ENCODE peak calls at places on chromosomes 6 and 20, in five cellular contexts. One of them, this sample, is unnamed.

GRCh38 chr6:154624038-154624599 is 109.1 kb upstream of the SCAF8 start:
- DNase-seq in IMR-90: no peak
- DNase-seq in colonic mucosa: no peak
- DNase-seq in ovary: no peak
- DNase-seq in PC-9: no peak
- DNase-seq in this sample: no peak

GRCh38 chr6:14518515-14519217 is 401.1 kb downstream of the CD83 start:
- DNase-seq in PC-9: no peak
- DNase-seq in IMR-90: peak
- DNase-seq in colonic mucosa: no peak
- DNase-seq in ovary: no peak
- DNase-seq in this sample: no peak

GRCh38 chr6:170157567-170158218 is 133.2 kb downstream of the DLL1 start:
- DNase-seq in colonic mucosa: no peak
- DNase-seq in ovary: no peak
- DNase-seq in PC-9: no peak
- DNase-seq in IMR-90: no peak
- DNase-seq in this sample: no peak

GRCh38 chr6:32177788-32178546 is at the start of gene RNF5:
- DNase-seq in IMR-90: peak
- DNase-seq in PC-9: peak
- DNase-seq in colonic mucosa: peak
- DNase-seq in ovary: peak
- DNase-seq in this sample: peak

GRCh38 chr6:1388081-1388926 is 1.1 kb upstream of the FOXF2 start:
- DNase-seq in PC-9: no peak
- DNase-seq in IMR-90: peak
- DNase-seq in ovary: no peak
- DNase-seq in colonic mucosa: no peak
- DNase-seq in this sample: no peak

GRCh38 chr6:133447924-133448323 is 206.8 kb downstream of the EYA4 start:
- DNase-seq in IMR-90: peak
- DNase-seq in colonic mucosa: no peak
- DNase-seq in ovary: no peak
- DNase-seq in PC-9: no peak
- DNase-seq in this sample: no peak

GRCh38 chr6:150443621-150444020 is 74.8 kb downstream of the IYD start:
- DNase-seq in ovary: no peak
- DNase-seq in colonic mucosa: no peak
- DNase-seq in PC-9: no peak
- DNase-seq in IMR-90: no peak
- DNase-seq in this sample: no peak

GRCh38 chr20:44717986-44718385 is 2.8 kb downstream of the CCN5 start:
- DNase-seq in IMR-90: no peak
- DNase-seq in colonic mucosa: no peak
- DNase-seq in PC-9: no peak
- DNase-seq in ovary: no peak
- DNase-seq in this sample: no peak

GRCh38 chr6:113458368-113459010 is 398.7 kb upstream of the MARCKS start:
- DNase-seq in ovary: no peak
- DNase-seq in colonic mucosa: no peak
- DNase-seq in PC-9: no peak
- DNase-seq in IMR-90: peak
- DNase-seq in this sample: no peak

GRCh38 chr6:52537001-52537753 is 39.7 kb downstream of the TRAM2 start:
- DNase-seq in PC-9: no peak
- DNase-seq in ovary: no peak
- DNase-seq in colonic mucosa: no peak
- DNase-seq in IMR-90: peak
- DNase-seq in this sample: peak

GRCh38 chr6:6593876-6594275 is 5.4 kb downstream of the LY86 start:
- DNase-seq in colonic mucosa: no peak
- DNase-seq in IMR-90: no peak
- DNase-seq in ovary: no peak
- DNase-seq in PC-9: no peak
- DNase-seq in this sample: no peak

GRCh38 chr20:38665094-38665493 is 59.2 kb upstream of the SLC32A1 start:
- DNase-seq in IMR-90: no peak
- DNase-seq in PC-9: no peak
- DNase-seq in ovary: no peak
- DNase-seq in colonic mucosa: no peak
- DNase-seq in this sample: no peak

GRCh38 chr20:50244352-50245149 is 53.9 kb downstream of the CEBPB start:
- DNase-seq in PC-9: peak
- DNase-seq in ovary: no peak
- DNase-seq in colonic mucosa: no peak
- DNase-seq in IMR-90: no peak
- DNase-seq in this sample: no peak

GRCh38 chr6:110435052-110435602 is 19.8 kb upstream of the DDO start:
- DNase-seq in ovary: no peak
- DNase-seq in IMR-90: no peak
- DNase-seq in PC-9: no peak
- DNase-seq in colonic mucosa: no peak
- DNase-seq in this sample: no peak

GRCh38 chr6:168582581-168582981 is 141.6 kb downstream of the SMOC2 start:
- DNase-seq in PC-9: no peak
- DNase-seq in ovary: no peak
- DNase-seq in colonic mucosa: no peak
- DNase-seq in IMR-90: no peak
- DNase-seq in this sample: no peak

GRCh38 chr6:71383891-71384489 is 95.4 kb downstream of the OGFRL1 start:
- DNase-seq in PC-9: peak
- DNase-seq in colonic mucosa: no peak
- DNase-seq in ovary: no peak
- DNase-seq in IMR-90: peak
- DNase-seq in this sample: no peak

GRCh38 chr20:47461120-47461685 is 40.5 kb upstream of the NCOA3 start:
- DNase-seq in IMR-90: no peak
- DNase-seq in ovary: no peak
- DNase-seq in colonic mucosa: no peak
- DNase-seq in PC-9: no peak
- DNase-seq in this sample: no peak

GRCh38 chr20:4244700-4245485 is 229.5 kb upstream of the RNF24 start:
- DNase-seq in colonic mucosa: peak
- DNase-seq in IMR-90: no peak
- DNase-seq in ovary: peak
- DNase-seq in PC-9: no peak
- DNase-seq in this sample: no peak

GRCh38 chr6:95725344-95725743 is 148.0 kb downstream of the MANEA start:
- DNase-seq in PC-9: no peak
- DNase-seq in ovary: no peak
- DNase-seq in IMR-90: no peak
- DNase-seq in colonic mucosa: no peak
- DNase-seq in this sample: no peak

GRCh38 chr20:11901127-11901526 is 16.6 kb upstream of the BTBD3 start:
- DNase-seq in ovary: no peak
- DNase-seq in IMR-90: peak
- DNase-seq in colonic mucosa: no peak
- DNase-seq in PC-9: no peak
- DNase-seq in this sample: peak

GRCh38 chr6:157461000-157461915 is 80.3 kb downstream of the ZDHHC14 start:
- DNase-seq in colonic mucosa: no peak
- DNase-seq in PC-9: no peak
- DNase-seq in ovary: no peak
- DNase-seq in IMR-90: peak
- DNase-seq in this sample: no peak

GRCh38 chr6:35469711-35470662 is 1.8 kb downstream of the RPL10A start:
- DNase-seq in colonic mucosa: peak
- DNase-seq in ovary: peak
- DNase-seq in PC-9: no peak
- DNase-seq in IMR-90: no peak
- DNase-seq in this sample: peak

GRCh38 chr20:25407311-25408169 is at the start of gene GINS1:
- DNase-seq in IMR-90: peak
- DNase-seq in colonic mucosa: peak
- DNase-seq in PC-9: peak
- DNase-seq in ovary: peak
- DNase-seq in this sample: peak

GRCh38 chr6:3139090-3139903 is 18.0 kb downstream of the TUBB2A start:
- DNase-seq in ovary: no peak
- DNase-seq in colonic mucosa: peak
- DNase-seq in IMR-90: peak
- DNase-seq in PC-9: no peak
- DNase-seq in this sample: peak

GRCh38 chr6:75735491-75736186 is 13.4 kb upstream of the MYO6 start:
- DNase-seq in ovary: no peak
- DNase-seq in PC-9: peak
- DNase-seq in IMR-90: peak
- DNase-seq in colonic mucosa: no peak
- DNase-seq in this sample: peak

GRCh38 chr20:19964289-19965263 is 52.6 kb upstream of the NAA20 start:
- DNase-seq in IMR-90: peak
- DNase-seq in PC-9: peak
- DNase-seq in colonic mucosa: peak
- DNase-seq in ovary: peak
- DNase-seq in this sample: peak

GRCh38 chr6:159168536-159169192 is 536 bp upstream of the FNDC1 start:
- DNase-seq in IMR-90: peak
- DNase-seq in PC-9: no peak
- DNase-seq in ovary: peak
- DNase-seq in colonic mucosa: peak
- DNase-seq in this sample: no peak

DNA sequence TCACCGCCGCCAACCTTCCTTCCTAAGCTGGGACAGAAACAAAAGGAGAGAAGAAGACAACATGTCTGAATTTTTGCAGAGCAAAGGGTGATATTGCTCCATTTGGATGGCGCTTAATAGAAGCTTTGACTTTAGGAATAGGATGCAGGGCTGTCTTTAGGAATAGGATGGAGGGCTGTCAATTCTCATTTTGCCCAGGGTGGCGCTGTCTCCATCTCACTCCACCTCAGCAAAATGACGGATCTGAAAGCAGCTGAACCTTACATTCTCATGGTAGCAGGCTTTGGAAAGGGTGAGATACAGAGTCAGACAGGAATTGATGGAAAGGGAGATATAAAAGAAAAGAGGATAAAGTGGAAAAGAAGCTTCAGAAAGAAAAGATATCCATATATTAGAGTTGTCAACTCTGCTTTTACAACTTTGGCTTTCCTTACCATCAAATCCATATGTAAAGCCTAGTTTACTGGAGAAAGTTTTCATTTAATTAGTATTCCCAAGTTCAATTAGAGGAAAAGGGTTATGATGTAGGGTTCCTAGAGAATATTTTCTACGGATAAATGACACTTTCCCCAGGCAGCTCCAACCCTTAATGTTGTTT is 2.4 kb downstream of the MTCL3 start:
- DNase-seq in IMR-90: peak
- DNase-seq in colonic mucosa: peak
- DNase-seq in PC-9: peak
- DNase-seq in ovary: no peak
- DNase-seq in this sample: peak
- TF ChIP-seq CTCF in IMR-90: peak
- TF ChIP-seq CTCF in colonic mucosa: peak
- TF ChIP-seq CTCF in PC-9: peak
- TF ChIP-seq CTCF in ovary: no peak
- TF ChIP-seq CTCF in this sample: peak

DNA sequence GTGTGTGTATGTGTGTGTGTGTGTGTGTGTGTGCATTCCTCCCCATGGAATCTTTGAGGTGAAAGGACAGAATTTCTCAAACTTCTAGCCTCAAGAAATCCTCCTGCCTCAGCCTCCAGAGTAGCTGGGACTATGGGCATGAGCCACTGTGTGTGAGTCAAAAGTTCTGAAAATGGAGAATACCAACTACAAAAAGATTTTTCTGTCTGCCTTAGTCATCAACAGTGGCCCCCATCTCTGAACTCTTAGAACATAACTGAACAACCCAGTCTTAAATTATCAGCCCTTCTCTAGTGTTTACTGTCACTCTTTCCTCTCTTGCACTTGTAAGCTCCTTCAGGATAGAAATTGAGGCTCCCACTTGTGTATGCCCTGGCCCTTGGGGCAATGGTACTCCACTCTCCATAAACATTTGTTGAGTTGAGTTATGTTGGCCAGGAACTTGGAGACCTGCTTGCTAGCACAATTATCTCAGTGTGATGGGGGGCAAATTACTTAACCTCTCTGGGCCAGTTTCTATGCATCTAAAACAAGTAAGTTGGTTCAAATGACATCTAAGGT is 35.3 kb upstream of the CLIC5 start:
- DNase-seq in IMR-90: no peak
- DNase-seq in ovary: no peak
- DNase-seq in colonic mucosa: no peak
- DNase-seq in PC-9: no peak
- DNase-seq in this sample: no peak
- H3K27ac ChIP-seq in IMR-90: no peak
- H3K27ac ChIP-seq in ovary: no peak
- H3K27ac ChIP-seq in colonic mucosa: no peak
- H3K27ac ChIP-seq in PC-9: no peak
- H3K27ac ChIP-seq in this sample: no peak

DNA sequence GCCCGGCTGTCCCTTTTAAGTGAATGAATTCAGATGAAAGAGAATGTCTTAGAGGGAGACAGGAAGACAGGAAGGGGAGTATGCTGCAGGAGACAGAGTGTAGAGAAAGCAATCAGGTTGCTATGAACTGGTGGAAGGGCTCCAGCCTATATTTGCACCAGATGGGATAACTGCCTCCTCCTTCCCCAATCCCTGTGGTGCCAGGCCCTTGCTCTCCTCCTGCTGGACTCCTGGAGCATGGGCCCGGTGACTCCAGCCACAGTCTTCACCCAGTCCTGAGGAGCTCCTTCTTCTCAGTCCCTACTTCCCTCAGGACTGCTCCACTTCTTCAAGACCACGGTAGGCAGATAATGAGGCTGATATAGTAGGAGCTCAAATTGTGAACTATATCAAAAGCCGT is 91.8 kb downstream of the TMEM200A start:
- DNase-seq in IMR-90: no peak
- DNase-seq in ovary: no peak
- DNase-seq in colonic mucosa: no peak
- DNase-seq in PC-9: no peak
- DNase-seq in this sample: no peak
- TF ChIP-seq CTCF in IMR-90: no peak
- TF ChIP-seq CTCF in ovary: no peak
- TF ChIP-seq CTCF in colonic mucosa: no peak
- TF ChIP-seq CTCF in PC-9: no peak
- TF ChIP-seq CTCF in this sample: no peak

DNA sequence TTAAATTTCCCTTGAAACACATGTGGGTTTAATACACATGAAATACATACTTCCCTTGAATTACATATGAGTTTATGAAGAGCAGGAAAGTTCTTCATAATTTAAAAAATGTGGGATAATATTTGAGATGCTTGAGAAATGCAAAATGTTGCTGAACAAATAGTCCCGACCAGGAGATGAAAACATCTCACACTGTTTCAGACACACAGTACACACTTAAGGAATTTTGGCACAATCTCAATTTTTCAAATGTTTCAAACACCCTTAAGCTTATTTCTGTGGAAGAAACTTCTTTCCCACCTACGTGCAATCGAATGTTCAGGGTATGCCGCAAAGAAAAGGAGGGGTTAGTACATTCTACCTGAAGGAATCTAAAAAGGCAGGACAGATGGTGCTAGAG is 38.6 kb upstream of the EIF2S2 start:
- DNase-seq in PC-9: no peak
- DNase-seq in IMR-90: no peak
- DNase-seq in colonic mucosa: no peak
- DNase-seq in ovary: no peak
- DNase-seq in this sample: no peak
- H3K27ac ChIP-seq in PC-9: no peak
- H3K27ac ChIP-seq in IMR-90: no peak
- H3K27ac ChIP-seq in colonic mucosa: no peak
- H3K27ac ChIP-seq in ovary: no peak
- H3K27ac ChIP-seq in this sample: no peak